ENCODE peak calls at places on chromosomes 16 and 17, in eight cellular contexts. V is CD8-positive, alpha-beta T cell; H is kidney epithelial cell; Y is GM23338; I is cardiac muscle cell; P is hepatocyte; X is left ventricle myocardium inferior; L is astrocyte. D is an unnamed sample. For H3K36me3, the result is how much of the 10 kb centered on the place peaks cover.

GRCh38 chr16:52466998-52467397 is 79.9 kb downstream of the TOX3 start:
- DNase-seq in L (no peak), I (no peak), P (no peak), H (no peak), X (no peak), Y (no peak), V (no peak), D (no peak)

GRCh38 chr17:36641331-36641876 is 40.0 kb downstream of the MRM1 start:
- DNase-seq in X (no peak), H (no peak), Y (peak), I (peak), P (no peak), L (no peak), V (no peak), D (no peak)

GRCh38 chr16:6356881-6357280 is 975.8 kb upstream of the RBFOX1 start:
- DNase-seq in Y (no peak), L (no peak), H (no peak), V (no peak), P (no peak), X (no peak), I (no peak), D (no peak)

GRCh38 chr16:72355561-72355960 is 183.6 kb upstream of the PMFBP1 start:
- DNase-seq in P (no peak), Y (no peak), X (no peak), V (no peak), L (peak), I (no peak), H (no peak), D (no peak)

GRCh38 chr17:35764123-35764991 is 3.7 kb downstream of the C17orf50 start:
- DNase-seq in H (peak), I (peak), P (peak), L (peak), V (peak), Y (peak), X (peak), D (no peak)

GRCh38 chr16:46649571-46649970 is 28.4 kb upstream of the SHCBP1 start:
- DNase-seq in H (no peak), P (no peak), X (peak), L (peak), I (no peak), Y (no peak), V (no peak), D (no peak)

GRCh38 chr16:30724641-30725464 is 23.4 kb upstream of the PHKG2 start:
- DNase-seq in H (no peak), I (no peak), Y (no peak), V (no peak), L (no peak), P (no peak), X (peak), D (no peak)

GRCh38 chr17:48231995-48232729 is 124.6 kb downstream of the SNX11 start:
- DNase-seq in L (no peak), I (no peak), H (no peak), V (no peak), X (no peak), Y (no peak), P (no peak), D (no peak)

GRCh38 chr16:11401161-11402050 is 56.1 kb downstream of the RMI2 start:
- DNase-seq in H (no peak), P (no peak), X (peak), V (no peak), L (no peak), Y (no peak), I (no peak), D (no peak)

GRCh38 chr16:81537721-81538561 is 93.3 kb downstream of the CMIP start:
- DNase-seq in H (no peak), P (no peak), I (no peak), L (peak), X (no peak), V (no peak), Y (no peak), D (no peak)

GRCh38 chr16:81786321-81786720 is 7.2 kb downstream of the PLCG2 start:
- DNase-seq in X (no peak), I (no peak), P (no peak), Y (peak), H (peak), L (peak), V (no peak), D (no peak)

GRCh38 chr16:68713430-68713829 is 23.7 kb upstream of the CDH1 start:
- DNase-seq in Y (no peak), P (no peak), I (no peak), L (no peak), H (no peak), X (no peak), V (no peak), D (no peak)

GRCh38 chr16:68711421-68712139 is 25.5 kb upstream of the CDH1 start:
- DNase-seq in V (no peak), P (no peak), L (no peak), Y (no peak), X (peak), I (no peak), H (no peak), D (no peak)

GRCh38 chr16:68704232-68704867 is 32.7 kb upstream of the CDH1 start:
- DNase-seq in X (peak), P (peak), L (peak), I (peak), Y (peak), V (peak), H (peak), D (no peak)

DNA sequence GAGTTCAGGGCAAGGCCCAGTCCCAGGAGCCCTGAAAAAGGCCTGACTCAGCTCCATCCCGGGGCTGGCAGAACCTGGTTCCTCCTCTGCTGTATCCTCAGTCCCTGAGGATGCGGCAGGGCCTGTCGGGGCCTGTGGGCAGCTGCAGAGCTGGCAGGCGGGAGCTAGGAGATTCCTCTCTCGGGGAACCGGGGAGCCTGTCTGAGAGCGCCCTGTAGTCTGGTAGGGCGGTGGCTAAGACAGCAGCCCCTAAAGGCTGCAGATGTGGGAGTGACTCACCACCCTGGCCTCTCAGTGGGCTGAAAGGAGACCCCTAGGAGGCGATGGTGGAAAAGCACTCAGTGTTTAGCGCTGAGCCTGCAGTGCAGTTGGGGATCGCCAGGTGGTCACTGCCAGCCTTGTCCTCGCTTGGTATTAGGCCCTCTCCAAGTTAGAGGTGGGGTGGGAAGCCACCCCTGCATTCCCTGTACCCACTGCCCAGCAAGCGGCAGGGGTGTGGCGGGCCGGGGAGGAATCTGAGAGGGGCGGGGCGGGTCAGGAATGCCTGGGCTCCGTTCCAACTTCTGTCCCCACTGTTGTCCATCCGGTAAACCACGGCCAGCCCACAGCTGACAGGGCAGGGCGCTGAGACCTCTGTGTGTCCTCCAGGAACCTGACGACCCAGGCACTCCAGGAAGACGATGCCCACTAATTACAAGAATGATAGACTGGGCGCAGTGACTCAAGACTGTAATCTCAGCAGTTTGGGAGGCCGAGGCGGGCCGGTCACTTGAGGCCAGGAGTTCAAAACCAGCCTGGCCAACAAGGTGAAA is 29.5 kb upstream of the CDH1 start:
- DNase-seq in H (peak), Y (peak), I (peak), L (peak), V (no peak), X (peak), P (peak), D (no peak)
- TF ChIP-seq CTCF in H (peak), Y (peak), I (peak), L (peak), V (no peak), X (no peak), P (peak), D (peak)

GRCh38 chr17:44076716-44077594 is 6.4 kb downstream of the G6PC3 start:
- DNase-seq in I (no peak), L (no peak), V (no peak), H (no peak), X (no peak), P (no peak), Y (no peak), D (no peak)
- H3K36me3 ChIP-seq in I (under half), L (under half), V (under half), H (under half), X (half or more), P (under half), Y (under half), D (under half)

GRCh38 chr17:58488428-58488890 is 251 bp upstream of the HSF5 start:
- DNase-seq in H (no peak), Y (peak), I (no peak), L (no peak), P (no peak), X (no peak), V (no peak), D (no peak)

GRCh38 chr17:58491510-58492045 is 3.4 kb upstream of the HSF5 start:
- DNase-seq in P (no peak), I (no peak), L (no peak), H (no peak), Y (no peak), X (no peak), V (no peak), D (no peak)

GRCh38 chr17:58484600-58484999 is 3.6 kb downstream of the HSF5 start:
- DNase-seq in Y (no peak), H (no peak), V (no peak), I (no peak), L (no peak), X (no peak), P (no peak), D (no peak)

GRCh38 chr17:58492238-58493121 is 4.3 kb upstream of the HSF5 start:
- DNase-seq in L (no peak), H (no peak), Y (no peak), V (no peak), I (no peak), P (no peak), X (no peak), D (no peak)

DNA sequence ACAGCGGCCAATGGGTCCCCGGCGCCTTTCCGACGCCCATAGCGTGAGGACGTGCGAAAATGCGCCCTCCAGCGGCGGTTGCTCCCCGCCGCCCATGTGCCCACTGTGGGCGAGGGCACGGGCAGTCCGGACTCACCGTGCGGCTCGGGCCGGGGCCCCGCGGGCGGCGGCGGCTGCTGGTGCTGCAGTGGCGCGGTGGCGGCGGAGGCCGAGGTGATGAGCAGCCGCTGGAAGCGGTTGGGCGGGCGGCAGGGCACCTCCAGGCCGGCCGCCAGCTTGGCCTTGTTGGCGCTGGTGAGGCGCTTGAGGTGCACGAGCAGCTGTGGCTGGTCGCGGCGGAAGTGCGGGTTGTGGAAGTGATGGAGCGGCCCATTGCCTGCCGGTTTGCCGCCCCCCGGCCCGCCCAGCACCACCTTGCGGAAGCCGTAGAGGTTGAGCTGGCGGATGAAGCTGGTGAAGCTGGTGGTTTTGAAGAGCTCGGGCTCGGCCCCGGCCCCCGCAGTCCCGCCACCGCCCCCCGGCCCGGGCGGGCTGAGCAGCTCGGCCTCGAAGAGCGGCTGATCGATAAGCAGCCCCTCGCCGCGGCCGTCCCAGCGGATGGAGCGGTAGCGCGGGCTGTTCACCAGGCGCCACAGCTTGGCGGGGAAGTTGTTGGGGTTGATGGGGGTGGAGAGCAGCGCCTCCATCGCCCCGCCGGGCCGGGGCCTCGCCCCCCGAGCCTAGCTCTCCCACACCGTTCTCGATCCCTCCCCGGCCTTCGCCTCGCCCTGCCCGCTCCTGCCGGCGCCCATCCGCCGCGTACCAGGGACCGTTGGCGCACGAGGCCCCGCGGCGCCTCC is at the start of gene HSF5:
- DNase-seq in Y (peak), V (peak), P (no peak), H (no peak), L (no peak), I (no peak), X (peak), D (no peak)
- H3K4me3 ChIP-seq in Y (peak), V (peak), P (no peak), H (peak), L (no peak), I (no peak), X (no peak), D (no peak)

GRCh38 chr17:28675485-28675884 is 13.5 kb downstream of the SUPT6H start:
- DNase-seq in H (no peak), P (no peak), V (no peak), X (no peak), I (no peak), Y (no peak), L (no peak), D (no peak)

DNA sequence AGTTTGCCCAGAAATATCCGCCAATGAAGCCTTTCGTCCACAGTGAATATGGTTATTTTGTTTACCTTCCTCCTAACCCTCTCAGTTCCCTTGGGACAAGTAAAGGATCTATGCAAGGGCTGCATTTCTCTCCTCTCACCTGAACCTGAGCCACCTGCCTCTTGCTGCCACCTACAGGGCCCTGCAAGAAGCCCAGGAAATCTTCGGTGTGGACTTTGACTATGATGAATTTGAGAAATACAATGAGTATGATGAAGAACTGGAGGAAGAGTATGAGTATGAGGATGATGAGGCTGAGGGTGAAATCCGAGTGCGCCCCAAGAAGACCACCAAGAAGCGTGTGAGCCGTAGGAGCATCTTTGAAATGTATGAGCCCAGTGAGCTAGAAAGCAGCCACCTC is 14.0 kb downstream of the SUPT6H start:
- DNase-seq in V (no peak), L (no peak), Y (peak), I (no peak), P (peak), X (no peak), H (no peak), D (no peak)
- TF ChIP-seq CTCF in V (no peak), L (peak), Y (peak), I (no peak), P (peak), X (no peak), H (peak), D (peak)

GRCh38 chr17:38877130-38877851 is 7.4 kb downstream of the LASP1 start:
- DNase-seq in L (no peak), H (no peak), I (no peak), V (peak), P (no peak), Y (peak), X (no peak), D (no peak)

GRCh38 chr17:38875477-38876080 is 5.7 kb downstream of the LASP1 start:
- DNase-seq in P (no peak), L (no peak), I (no peak), H (no peak), V (no peak), Y (no peak), X (no peak), D (no peak)

GRCh38 chr17:38883592-38884526 is 14.0 kb downstream of the LASP1 start:
- DNase-seq in H (no peak), P (peak), X (no peak), Y (peak), V (no peak), I (no peak), L (peak), D (no peak)

GRCh38 chr17:38881600-38882191 is 11.8 kb downstream of the LASP1 start:
- DNase-seq in V (no peak), H (no peak), I (peak), X (peak), L (peak), Y (no peak), P (peak), D (no peak)

GRCh38 chr17:38879878-38880727 is 10.2 kb downstream of the LASP1 start:
- DNase-seq in V (no peak), X (no peak), P (peak), L (peak), H (no peak), I (peak), Y (peak), D (peak)
- H3K36me3 ChIP-seq in V (under half), X (under half), P (under half), L (under half), H (under half), I (under half), Y (under half), D (under half)

GRCh38 chr17:26809033-26809432 is 484.9 kb upstream of the WSB1 start:
- DNase-seq in X (no peak), L (peak), H (no peak), P (no peak), V (no peak), I (no peak), Y (no peak), D (no peak)
- H3K4me3 ChIP-seq in X (no peak), L (no peak), H (no peak), P (no peak), V (no peak), I (no peak), Y (no peak), D (no peak)

GRCh38 chr17:82226809-82227628 is 1.8 kb upstream of the SLC16A3 start:
- DNase-seq in H (no peak), X (no peak), L (no peak), V (no peak), I (no peak), Y (no peak), P (no peak), D (no peak)
- TF ChIP-seq CTCF in H (no peak), X (no peak), L (no peak), V (no peak), I (no peak), Y (no peak), P (no peak), D (no peak)

D was measured in BJ.